ENCODE peak calls at places on chromosomes 1 and 21, in eight cellular contexts. J is cardiac muscle cell; O is PC-3; P is naive thymus-derived CD8-positive, alpha-beta T cell; A is body of pancreas; F is NCI-H1417; K is left lung; L is endothelial cell. U is an unnamed sample.

GRCh38 chr1:15100369-15101111 is 53.0 kb upstream of the TMEM51 start:
- DNase-seq in A (peak; percentile 69), O (peak; percentile 71), P (peak; percentile 36), K (no peak), J (peak; percentile 47), L (peak; percentile 74), F (peak; percentile 58), U (peak; percentile 58)

GRCh38 chr1:199723557-199723956 is 304.0 kb upstream of the NR5A2 start:
- DNase-seq in A (no peak), J (peak; percentile 23), P (no peak), O (no peak), K (no peak), L (no peak), F (no peak), U (no peak)

GRCh38 chr1:23593042-23593521 is 33.8 kb upstream of the ID3 start:
- DNase-seq in F (no peak), J (no peak), L (no peak), O (peak; percentile 36), K (no peak), A (peak; percentile 18), P (no peak), U (peak; percentile 84)

GRCh38 chr1:67791686-67792475 is 41.4 kb downstream of the GNG12 start:
- DNase-seq in P (no peak), J (peak; percentile 92), F (no peak), K (no peak), L (no peak), O (peak; percentile 86), A (no peak), U (no peak)

GRCh38 chr1:218460367-218460766 is 115.2 kb downstream of the TGFB2 start:
- DNase-seq in F (no peak), O (peak; percentile 69), A (no peak), K (no peak), J (peak; percentile 80), L (no peak), P (no peak), U (no peak)

GRCh38 chr1:32099426-32099825 is 8.4 kb upstream of the KPNA6 start:
- DNase-seq in K (no peak), F (no peak), J (no peak), P (no peak), A (no peak), L (no peak), O (no peak), U (no peak)

GRCh38 chr1:23177031-23177430 is 8.4 kb upstream of the LUZP1 start:
- DNase-seq in P (no peak), L (no peak), A (no peak), K (no peak), F (no peak), J (peak; percentile 21), O (no peak), U (no peak)

GRCh38 chr1:156897078-156897825 is 3.7 kb downstream of the PEAR1 start:
- DNase-seq in J (peak; percentile 59), L (no peak), O (peak; percentile 74), P (no peak), K (peak; percentile 49), F (no peak), A (no peak), U (no peak)

GRCh38 chr1:65310078-65310587 is 790 bp downstream of the DNAJC6 start:
- DNase-seq in K (no peak), J (no peak), P (no peak), O (no peak), F (peak; percentile 83), L (no peak), A (peak; percentile 31), U (peak; percentile 91)

GRCh38 chr1:44417351-44418021 is 12.4 kb downstream of the RNF220 start:
- DNase-seq in K (peak; percentile 91), O (no peak), F (peak; percentile 59), J (peak; percentile 48), P (no peak), A (peak; percentile 41), L (peak; percentile 83), U (no peak)

GRCh38 chr21:32572574-32573420 is 12.5 kb downstream of the TCP10L start:
- DNase-seq in F (peak; percentile 50), L (no peak), A (peak; percentile 68), P (no peak), K (no peak), J (no peak), O (peak; percentile 10), U (peak; percentile 93)

GRCh38 chr1:27536004-27536757 is 46.2 kb upstream of the WASF2 start:
- DNase-seq in K (no peak), O (no peak), L (no peak), P (no peak), F (no peak), J (no peak), A (no peak), U (no peak)

GRCh38 chr1:48823161-48823560 is 46.5 kb upstream of the BEND5 start:
- DNase-seq in L (no peak), K (no peak), J (no peak), O (no peak), F (peak; percentile 49), P (no peak), A (peak; percentile 66), U (peak; percentile 22)

GRCh38 chr1:233675394-233675793 is 61.5 kb downstream of the KCNK1 start:
- DNase-seq in P (no peak), F (no peak), A (no peak), K (no peak), O (no peak), L (no peak), J (no peak), U (no peak)

GRCh38 chr1:19734472-19734999 is 65.2 kb downstream of the TMCO4 start:
- DNase-seq in J (peak; percentile 37), O (no peak), F (no peak), P (no peak), K (no peak), A (peak; percentile 23), L (no peak), U (peak; percentile 53)

GRCh38 chr1:52204696-52205095 is 62.8 kb downstream of the ZFYVE9 start:
- DNase-seq in F (no peak), O (no peak), J (peak; percentile 6), L (no peak), A (no peak), K (no peak), P (no peak), U (no peak)

GRCh38 chr1:187942986-187943385 is 1114.2 kb downstream of the PLA2G4A start:
- DNase-seq in F (no peak), O (peak; percentile 5), L (no peak), P (no peak), K (no peak), J (no peak), A (no peak), U (no peak)

GRCh38 chr21:21007606-21008005 is 9.4 kb downstream of the NCAM2 start:
- DNase-seq in A (no peak), P (no peak), K (no peak), F (no peak), J (peak; percentile 37), O (no peak), L (no peak), U (no peak)

GRCh38 chr1:225460737-225461532 is 33.1 kb upstream of the LBR start:
- DNase-seq in P (no peak), K (no peak), O (peak; percentile 66), L (no peak), F (no peak), J (no peak), A (no peak), U (no peak)

GRCh38 chr1:56547977-56548376 is 31.4 kb downstream of the PLPP3 start:
- DNase-seq in P (no peak), K (no peak), L (no peak), F (no peak), A (peak; percentile 16), O (peak; percentile 74), J (no peak), U (no peak)

GRCh38 chr1:24364605-24364974 is 45.4 kb downstream of the GRHL3 start:
- DNase-seq in L (no peak), K (no peak), O (peak; percentile 76), P (no peak), F (no peak), A (no peak), J (no peak), U (no peak)

GRCh38 chr1:54567961-54568360 is 19.9 kb downstream of the ACOT11 start:
- DNase-seq in O (no peak), P (no peak), J (peak; percentile 73), F (no peak), K (no peak), A (no peak), L (no peak), U (no peak)

GRCh38 chr1:231808116-231808515 is 181.5 kb downstream of the DISC1 start:
- DNase-seq in P (no peak), A (no peak), F (no peak), L (no peak), O (no peak), J (no peak), K (no peak), U (no peak)

GRCh38 chr21:41769106-41769505 is 2.3 kb upstream of the RIPK4 start:
- DNase-seq in P (no peak), J (no peak), A (no peak), L (no peak), F (peak; percentile 49), O (no peak), K (no peak), U (no peak)